ENCODE peak calls at places on chromosomes 6 and 20, in eight cellular contexts. F is transverse colon, B is SJSA1, W is H9, V is breast epithelium, G is hepatocyte, H is adrenal gland, U is right cardiac atrium. M is an unnamed sample.

GRCh38 chr20:58772786-58773185 is 77.9 kb downstream of the GNAS-AS1 start:
- DNase-seq in U (no peak), B (no peak), W (no peak), V (no peak), F (no peak), H (no peak), G (no peak), M (no peak)

GRCh38 chr20:478949-479429 is 16.7 kb upstream of the TBC1D20 start:
- DNase-seq in F (no peak), V (no peak), W (no peak), G (peak; percentile 75), H (peak; percentile 26), U (no peak), B (no peak), M (peak; percentile 45)

GRCh38 chr6:143940011-143940597 is 68.0 kb downstream of the PLAGL1 start:
- DNase-seq in G (peak; percentile 73), F (peak; percentile 62), V (no peak), U (no peak), W (no peak), B (no peak), H (peak; percentile 54), M (peak; percentile 62)

GRCh38 chr20:25289886-25290597 is 42.2 kb downstream of the PYGB start:
- DNase-seq in F (no peak), U (no peak), H (no peak), V (no peak), G (no peak), W (no peak), B (no peak), M (no peak)

GRCh38 chr6:44022296-44022661 is 105.0 kb downstream of the MRPL14 start:
- DNase-seq in F (no peak), V (no peak), B (no peak), H (no peak), U (no peak), W (peak; percentile 18), G (no peak), M (no peak)

GRCh38 chr6:130632288-130632687 is 194.9 kb upstream of the SMLR1 start:
- DNase-seq in W (no peak), H (peak; percentile 47), U (no peak), G (no peak), V (no peak), F (no peak), B (no peak), M (no peak)

GRCh38 chr6:134593442-134593841 is 275.5 kb upstream of the SGK1 start:
- DNase-seq in V (no peak), W (no peak), H (no peak), F (no peak), G (no peak), U (no peak), B (no peak), M (no peak)

GRCh38 chr6:44805239-44805849 is 417.8 kb downstream of the CDC5L start:
- DNase-seq in H (no peak), W (no peak), U (no peak), B (no peak), G (no peak), F (no peak), V (no peak), M (no peak)

GRCh38 chr20:54103067-54103761 is 32.8 kb upstream of the BCAS1 start:
- DNase-seq in F (peak; percentile 90), B (peak; percentile 80), G (peak; percentile 82), W (peak; percentile 81), U (peak; percentile 90), H (peak; percentile 83), V (no peak), M (peak; percentile 30)

GRCh38 chr6:20952605-20953004 is 418.3 kb downstream of the CDKAL1 start:
- DNase-seq in G (peak; percentile 12), W (peak; percentile 27), F (no peak), U (no peak), B (peak; percentile 42), H (no peak), V (no peak), M (no peak)

GRCh38 chr6:151071295-151071694 is 168.5 kb upstream of the AKAP12 start:
- DNase-seq in H (peak; percentile 78), W (no peak), F (no peak), G (no peak), V (no peak), B (peak; percentile 72), U (peak; percentile 84), M (no peak)

GRCh38 chr20:6007529-6008103 is 46.2 kb downstream of the LRRN4 start:
- DNase-seq in V (no peak), G (no peak), W (no peak), B (no peak), F (no peak), H (no peak), U (no peak), M (no peak)

GRCh38 chr6:26129656-26130055 is 42.4 kb downstream of the HFE start:
- DNase-seq in G (no peak), H (no peak), W (no peak), U (no peak), V (no peak), F (no peak), B (no peak), M (peak; percentile 26)

GRCh38 chr20:24765316-24766142 is 183.5 kb upstream of the CST7 start:
- DNase-seq in H (no peak), V (no peak), B (peak; percentile 25), G (no peak), F (no peak), W (peak; percentile 12), U (no peak), M (no peak)

GRCh38 chr6:154187203-154187602 is 148.2 kb downstream of the OPRM1 start:
- DNase-seq in H (no peak), F (no peak), W (no peak), U (no peak), G (no peak), V (no peak), B (no peak), M (no peak)

GRCh38 chr20:21398109-21398480 is 769 bp upstream of the NKX2-4 start:
- DNase-seq in U (no peak), G (no peak), V (no peak), B (no peak), H (no peak), F (no peak), W (no peak), M (no peak)

GRCh38 chr20:38882600-38882999 is 43.6 kb upstream of the FAM83D start:
- DNase-seq in W (no peak), F (no peak), U (no peak), H (no peak), B (no peak), V (no peak), G (no peak), M (no peak)

GRCh38 chr20:38883081-38883980 is 42.9 kb upstream of the FAM83D start:
- DNase-seq in H (peak; percentile 38), W (no peak), B (no peak), F (no peak), G (no peak), V (no peak), U (peak; percentile 73), M (no peak)

GRCh38 chr20:38880952-38881735 is 45.1 kb upstream of the FAM83D start:
- DNase-seq in H (no peak), B (no peak), U (no peak), V (no peak), W (no peak), F (no peak), G (no peak), M (no peak)

GRCh38 chr20:38883981-38884733 is 42.1 kb upstream of the FAM83D start:
- DNase-seq in V (no peak), G (no peak), F (no peak), H (no peak), B (no peak), U (no peak), W (no peak), M (no peak)

GRCh38 chr20:38881806-38882440 is 44.3 kb upstream of the FAM83D start:
- DNase-seq in F (no peak), H (no peak), U (no peak), G (no peak), W (no peak), V (no peak), B (no peak), M (no peak)
- H3K27me3 ChIP-seq in F (peaks cover 24% of the 10 kb centered on the region), H (no peaks in the 10 kb centered on the region), U (no peaks in the 10 kb centered on the region), G (peaks cover 11% of the 10 kb centered on the region), W (no peaks in the 10 kb centered on the region), V (no peaks in the 10 kb centered on the region), B (peaks cover 20% of the 10 kb centered on the region), M (no peaks in the 10 kb centered on the region)

GRCh38 chr20:51036226-51036625 is 13.3 kb upstream of the KCNG1 start:
- DNase-seq in H (no peak), W (no peak), F (no peak), U (no peak), G (no peak), V (no peak), B (no peak), M (no peak)

GRCh38 chr20:51034461-51034860 is 11.6 kb upstream of the KCNG1 start:
- DNase-seq in H (no peak), B (no peak), V (no peak), W (no peak), F (no peak), G (no peak), U (no peak), M (no peak)

GRCh38 chr20:51036827-51037229 is 13.9 kb upstream of the KCNG1 start:
- DNase-seq in H (no peak), F (no peak), W (no peak), V (no peak), B (no peak), G (no peak), U (no peak), M (no peak)

GRCh38 chr20:51034988-51035656 is 12.2 kb upstream of the KCNG1 start:
- DNase-seq in B (no peak), H (no peak), F (no peak), V (no peak), G (no peak), U (no peak), W (no peak), M (no peak)

DNA sequence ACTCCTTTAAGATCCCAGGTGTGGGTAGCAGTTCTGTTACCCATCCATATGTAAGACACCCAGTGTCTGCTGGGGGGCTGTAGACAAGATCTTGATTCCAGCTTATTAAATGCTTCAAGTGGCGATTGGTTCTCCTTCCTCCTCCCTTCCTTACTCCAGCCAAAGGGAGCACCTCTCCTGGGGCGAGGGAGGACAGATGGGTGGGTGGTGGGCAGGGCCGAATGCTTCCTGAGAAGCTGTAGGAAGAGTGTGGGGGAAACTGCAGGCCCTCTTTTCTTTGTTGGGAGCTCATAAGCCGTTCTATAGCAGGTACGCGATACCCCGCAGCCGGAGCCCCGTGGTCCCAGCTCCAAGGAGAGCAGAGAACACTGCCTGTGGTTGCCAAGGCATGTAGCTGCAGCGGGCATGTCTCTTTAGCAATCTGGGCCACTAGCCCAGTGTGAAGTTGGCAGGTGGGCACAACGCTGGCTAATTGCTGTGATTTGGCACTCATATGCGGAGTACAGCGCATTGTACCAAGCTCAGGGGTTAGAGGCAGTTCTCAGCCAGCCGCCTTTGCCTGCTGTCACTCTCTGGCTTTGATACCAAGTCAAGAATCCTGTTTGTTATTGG is 14.7 kb upstream of the KCNG1 start:
- DNase-seq in G (no peak), W (no peak), H (no peak), U (no peak), V (no peak), F (no peak), B (no peak), M (no peak)
- H3K27me3 ChIP-seq in G (peaks cover 3% of the 10 kb centered on the region), W (no peaks in the 10 kb centered on the region), H (peaks cover 8% of the 10 kb centered on the region), U (no peaks in the 10 kb centered on the region), V (no peaks in the 10 kb centered on the region), F (peaks cover 11% of the 10 kb centered on the region), B (no peaks in the 10 kb centered on the region), M (no peaks in the 10 kb centered on the region)

GRCh38 chr20:57451356-57451755 is 60.2 kb downstream of the RBM38 start:
- DNase-seq in U (no peak), B (no peak), W (no peak), G (no peak), F (no peak), H (no peak), V (no peak), M (no peak)
- H3K27me3 ChIP-seq in U (no peaks in the 10 kb centered on the region), B (no peaks in the 10 kb centered on the region), W (peaks cover 3% of the 10 kb centered on the region), G (peaks cover 4% of the 10 kb centered on the region), F (no peaks in the 10 kb centered on the region), H (no peaks in the 10 kb centered on the region), V (no peaks in the 10 kb centered on the region), M (no peaks in the 10 kb centered on the region)

GRCh38 chr6:17098538-17098937 is 3.3 kb upstream of the STMND1 start:
- DNase-seq in F (no peak), B (no peak), W (no peak), V (no peak), G (peak; percentile 71), U (no peak), H (no peak), M (no peak)
- H3K27me3 ChIP-seq in F (peaks cover 14% of the 10 kb centered on the region), B (no peaks in the 10 kb centered on the region), W (peaks cover 15% of the 10 kb centered on the region), V (no peaks in the 10 kb centered on the region), G (peaks cover 8% of the 10 kb centered on the region), U (no peaks in the 10 kb centered on the region), H (peaks cover 14% of the 10 kb centered on the region), M (no peaks in the 10 kb centered on the region)

M was measured in naive thymus-derived CD4-positive, alpha-beta T cell.